ENCODE peak calls at places on chromosomes 11 and 22, in four cellular contexts. M is IMR-90, W is GM12878, G is K562. B is an unnamed sample.

GRCh38 chr11:61771995-61772455 is 19.6 kb downstream of the MYRF start:
- DNase-seq in G (no peak), W (no peak), M (no peak), B (no peak)

GRCh38 chr11:110093407-110094297 is 460 bp downstream of the ZC3H12C start:
- DNase-seq in G (peak), M (peak), W (no peak), B (peak)

GRCh38 chr22:50316114-50317065 is 8.9 kb upstream of the PLXNB2 start:
- DNase-seq in W (no peak), G (no peak), M (no peak), B (no peak)

GRCh38 chr11:71490731-71491390 is 36.2 kb upstream of the KRTAP5-7 start:
- DNase-seq in W (no peak), M (no peak), G (no peak), B (no peak)

GRCh38 chr11:114057147-114057546 is 2.4 kb upstream of the ZBTB16 start:
- DNase-seq in M (no peak), G (no peak), W (no peak), B (peak)

GRCh38 chr11:58900479-58901420 is 38.5 kb upstream of the GLYATL1 start:
- DNase-seq in M (peak), W (peak), G (peak), B (peak)

GRCh38 chr22:27719535-27720227 is 81.9 kb downstream of the MN1 start:
- DNase-seq in G (peak), W (no peak), M (peak), B (no peak)

GRCh38 chr11:75733346-75734107 is 15.9 kb downstream of the MOGAT2 start:
- DNase-seq in M (no peak), W (no peak), G (no peak), B (no peak)

GRCh38 chr11:133153031-133153430 is 379.3 kb downstream of the OPCML start:
- DNase-seq in W (no peak), M (no peak), G (no peak), B (no peak)

GRCh38 chr11:124481365-124482323 is 36.1 kb upstream of the OR8B8 start:
- DNase-seq in G (peak), W (no peak), M (peak), B (peak)

GRCh38 chr22:32827061-32827602 is 25.6 kb downstream of the TIMP3 start:
- DNase-seq in W (no peak), M (no peak), G (no peak), B (no peak)

GRCh38 chr11:101848262-101848661 is 66.5 kb upstream of the CEP126 start:
- DNase-seq in M (peak), G (no peak), W (no peak), B (peak)

GRCh38 chr11:2136209-2136951 is 2.8 kb downstream of the IGF2 start:
- DNase-seq in W (no peak), M (no peak), G (no peak), B (no peak)
- H3K4me3 ChIP-seq in W (no peak), M (peak), G (no peak), B (no peak)

GRCh38 chr11:8811571-8811970 is 99.4 kb upstream of the AKIP1 start:
- DNase-seq in M (peak), W (no peak), G (no peak), B (no peak)

GRCh38 chr11:8812438-8812837 is 98.6 kb upstream of the AKIP1 start:
- DNase-seq in W (no peak), M (no peak), G (no peak), B (no peak)

GRCh38 chr11:8814209-8814922 is 96.6 kb upstream of the AKIP1 start:
- DNase-seq in G (no peak), W (no peak), M (no peak), B (peak)

GRCh38 chr11:8814923-8815240 is 96.1 kb upstream of the AKIP1 start:
- DNase-seq in W (no peak), G (no peak), M (no peak), B (no peak)

DNA sequence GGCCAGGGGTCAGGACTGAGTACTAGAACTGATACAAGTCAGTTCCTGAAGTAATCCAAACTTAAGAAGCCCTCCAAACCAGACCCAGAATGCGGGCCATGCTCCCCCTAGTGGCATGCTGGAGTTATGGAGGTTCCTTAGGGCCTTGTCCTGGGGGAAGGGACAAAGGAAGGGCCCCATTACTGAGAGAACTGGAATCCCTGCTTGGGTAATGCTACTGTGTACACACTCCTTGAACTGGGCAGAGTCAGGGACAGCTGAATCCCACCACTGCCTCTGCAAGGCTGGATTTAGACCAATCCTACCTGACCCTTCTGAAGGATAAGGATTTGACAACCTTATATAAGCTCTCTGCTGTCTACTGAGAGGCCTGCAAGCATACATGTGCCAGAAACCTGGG is 97.3 kb upstream of the AKIP1 start:
- DNase-seq in G (peak), M (peak), W (no peak), B (peak)
- TF ChIP-seq FOS in G (no peak), M (no peak), W (no peak), B (no peak)

DNA sequence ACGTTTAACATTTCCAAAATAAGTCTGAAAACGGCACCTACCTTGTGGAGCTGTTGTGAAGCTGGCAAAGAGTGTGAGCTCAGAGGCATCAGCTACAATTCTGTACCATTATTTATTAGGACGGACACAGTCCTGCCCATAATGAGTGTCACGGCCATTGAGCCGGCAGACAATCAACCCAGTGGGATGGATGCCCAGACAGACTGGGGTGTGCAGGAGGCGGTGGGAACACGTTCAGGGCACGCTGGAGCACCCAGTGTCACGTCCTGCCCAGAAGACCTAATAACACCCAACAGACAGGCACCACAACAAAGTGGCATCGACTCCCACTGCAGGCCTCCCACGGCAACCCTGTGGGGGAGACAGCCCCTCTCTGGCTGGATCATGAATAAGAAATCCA is 34.5 kb downstream of the TPST2 start:
- DNase-seq in W (no peak), M (no peak), G (no peak), B (no peak)
- H3K4me3 ChIP-seq in W (no peak), M (no peak), G (no peak), B (no peak)

DNA sequence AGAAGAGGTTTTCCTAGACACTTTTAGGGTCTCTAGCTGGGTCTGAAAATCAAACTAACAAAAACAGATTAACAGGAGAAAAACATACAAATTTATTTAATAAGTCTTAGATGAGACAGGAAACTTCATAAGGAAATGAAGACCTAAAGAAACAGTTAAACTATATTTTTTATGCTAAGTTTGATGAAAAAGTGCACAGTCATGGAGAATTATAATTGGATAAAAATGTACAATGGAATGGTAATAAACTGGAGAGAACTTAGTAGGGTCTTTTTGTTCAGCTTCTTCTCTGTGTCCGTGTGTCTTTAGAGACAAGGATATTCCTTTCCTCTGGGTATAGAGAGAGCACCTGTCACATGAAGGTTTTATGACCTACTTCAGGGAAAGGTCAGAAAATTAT is 323.4 kb downstream of the RAB38 start:
- DNase-seq in M (no peak), W (no peak), G (no peak), B (no peak)
- TF ChIP-seq FOS in M (no peak), W (no peak), G (no peak), B (no peak)

GRCh38 chr11:17209939-17210245 is 2.1 kb upstream of the PIK3C2A start:
- DNase-seq in W (no peak), G (no peak), M (no peak), B (no peak)

GRCh38 chr11:17207317-17208256 is at the start of gene PIK3C2A:
- DNase-seq in W (peak), M (peak), G (peak), B (peak)

GRCh38 chr11:17208257-17208999 is 642 bp upstream of the PIK3C2A start:
- DNase-seq in G (no peak), W (no peak), M (peak), B (peak)

GRCh38 chr11:17206448-17206847 is 1.3 kb downstream of the PIK3C2A start:
- DNase-seq in G (no peak), W (no peak), M (no peak), B (peak)
- H3K4me3 ChIP-seq in G (peak), W (peak), M (peak), B (peak)

DNA sequence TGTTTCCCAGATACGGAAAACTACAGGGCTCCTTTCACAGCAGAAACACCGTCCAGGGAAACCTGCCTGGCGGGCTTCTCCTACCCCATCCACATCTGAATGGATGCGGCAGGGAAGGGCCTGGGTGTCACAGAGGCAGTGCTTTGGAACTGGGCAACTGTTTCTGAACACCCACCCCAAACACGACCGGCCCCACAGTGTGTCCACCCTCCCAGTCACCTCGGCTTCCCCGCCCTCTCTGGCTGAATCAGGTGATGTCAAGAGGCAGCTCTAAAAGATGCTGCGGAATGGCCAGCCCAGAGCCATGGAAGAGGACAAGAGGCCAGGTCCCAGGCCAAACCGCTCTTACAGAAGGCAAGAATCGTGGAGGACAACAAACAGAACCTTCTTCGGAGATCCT is 22.0 kb downstream of the IFT27 start:
- DNase-seq in W (no peak), M (no peak), G (no peak), B (no peak)
- TF ChIP-seq FOS in W (no peak), M (no peak), G (no peak), B (no peak)

GRCh38 chr11:65576232-65576866 is 496 bp downstream of the EHBP1L1 start:
- DNase-seq in G (no peak), W (no peak), M (no peak), B (no peak)

GRCh38 chr11:65578667-65579066 is 2.8 kb downstream of the EHBP1L1 start:
- DNase-seq in W (no peak), M (no peak), G (no peak), B (no peak)

GRCh38 chr11:65576867-65577755 is 1.3 kb downstream of the EHBP1L1 start:
- DNase-seq in M (peak), G (no peak), W (no peak), B (peak)

GRCh38 chr11:65578134-65578533 is 2.3 kb downstream of the EHBP1L1 start:
- DNase-seq in G (no peak), M (no peak), W (no peak), B (no peak)

DNA sequence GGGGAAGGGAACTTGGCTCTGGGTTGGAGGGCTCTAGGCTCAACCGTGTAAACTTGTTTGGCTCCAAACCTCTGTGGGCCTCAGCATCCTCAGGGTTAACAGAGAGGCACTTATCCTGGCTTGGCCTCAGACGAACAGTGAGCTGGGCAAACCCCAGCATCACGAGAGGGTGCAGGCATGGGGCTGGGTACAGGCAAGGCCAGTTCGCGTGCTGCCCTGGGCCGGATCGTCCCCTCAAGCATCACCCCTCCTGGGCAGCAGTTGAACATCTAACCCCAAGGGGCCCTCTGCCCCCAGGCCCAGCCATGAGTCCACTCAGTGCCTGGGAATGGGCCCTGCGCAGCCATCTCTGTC is 1.9 kb downstream of the EHBP1L1 start:
- DNase-seq in M (no peak), G (no peak), W (no peak), B (no peak)
- H3K4me3 ChIP-seq in M (no peak), G (no peak), W (peak), B (no peak)

GRCh38 chr11:11382858-11383532 is 29.9 kb upstream of the CSNK2A3 start:
- DNase-seq in M (no peak), G (no peak), W (no peak), B (no peak)
- TF ChIP-seq FOS in M (no peak), G (no peak), W (no peak), B (no peak)